ENCODE peak calls at places on chromosomes 4 and X, in four cellular contexts. One of them, this sample, is unnamed.
A peak's percentile ranks its signal among the peaks of the same experiment; 100 is the strongest.

GRCh38 chrX:15946783-15947550 is 92.4 kb upstream of the AP1S2 start:
- DNase-seq in K562: no peak
- DNase-seq in GM12878: no peak
- DNase-seq in H1: no peak
- DNase-seq in this sample: no peak

GRCh38 chrX:152403515-152403914 is 47.6 kb downstream of the GABRA3 start:
- DNase-seq in GM12878: no peak
- DNase-seq in H1: no peak
- DNase-seq in K562: no peak
- DNase-seq in this sample: no peak

GRCh38 chr4:174707897-174708296 is 121.2 kb downstream of the GLRA3 start:
- DNase-seq in GM12878: no peak
- DNase-seq in K562: no peak
- DNase-seq in H1: no peak
- DNase-seq in this sample: no peak

GRCh38 chr4:24137596-24137962 is 247.7 kb upstream of the PPARGC1A start:
- DNase-seq in H1: no peak
- DNase-seq in K562: no peak
- DNase-seq in GM12878: no peak
- DNase-seq in this sample: peak; percentile 70

GRCh38 chr4:108762559-108763225 is at the start of gene ETNPPL:
- DNase-seq in H1: peak; percentile 85
- DNase-seq in GM12878: no peak
- DNase-seq in K562: no peak
- DNase-seq in this sample: peak; percentile 21

GRCh38 chr4:183905593-183906485 is 732 bp downstream of the STOX2 start:
- DNase-seq in GM12878: no peak
- DNase-seq in K562: no peak
- DNase-seq in H1: peak; percentile 87
- DNase-seq in this sample: no peak

GRCh38 chr4:7328913-7329638 is 105.7 kb downstream of the PSAPL1 start:
- DNase-seq in K562: no peak
- DNase-seq in H1: no peak
- DNase-seq in GM12878: no peak
- DNase-seq in this sample: no peak

GRCh38 chr4:10134141-10134540 is 17.5 kb upstream of the WDR1 start:
- DNase-seq in GM12878: no peak
- DNase-seq in K562: peak; percentile 73
- DNase-seq in H1: no peak
- DNase-seq in this sample: no peak

GRCh38 chrX:44282753-44283152 is 60.7 kb downstream of the EFHC2 start:
- DNase-seq in H1: no peak
- DNase-seq in K562: no peak
- DNase-seq in GM12878: no peak
- DNase-seq in this sample: no peak

GRCh38 chr4:28373601-28374000 is 1513.0 kb downstream of the STIM2 start:
- DNase-seq in H1: no peak
- DNase-seq in GM12878: no peak
- DNase-seq in K562: no peak
- DNase-seq in this sample: no peak

GRCh38 chr4:159941076-159941475 is 838.2 kb downstream of the RAPGEF2 start:
- DNase-seq in GM12878: no peak
- DNase-seq in H1: no peak
- DNase-seq in K562: no peak
- DNase-seq in this sample: no peak

GRCh38 chr4:59698041-59698440 is 1502.1 kb upstream of the ADGRL3 start:
- DNase-seq in H1: no peak
- DNase-seq in GM12878: no peak
- DNase-seq in K562: no peak
- DNase-seq in this sample: no peak

GRCh38 chrX:107451754-107452153 is 2.3 kb downstream of the FRMPD3 start:
- DNase-seq in H1: peak; percentile 46
- DNase-seq in GM12878: no peak
- DNase-seq in K562: no peak
- DNase-seq in this sample: no peak

GRCh38 chr4:125319311-125319710 is 4.6 kb downstream of the FAT4 start:
- DNase-seq in GM12878: no peak
- DNase-seq in K562: no peak
- DNase-seq in H1: no peak
- DNase-seq in this sample: no peak

GRCh38 chrX:150899191-150899757 is 806 bp upstream of the CD99L2 start:
- DNase-seq in K562: peak; percentile 13
- DNase-seq in H1: no peak
- DNase-seq in GM12878: no peak
- DNase-seq in this sample: no peak

GRCh38 chr4:138405439-138405838 is 163.3 kb upstream of the SLC7A11 start:
- DNase-seq in K562: no peak
- DNase-seq in H1: no peak
- DNase-seq in GM12878: peak; percentile 46
- DNase-seq in this sample: no peak

GRCh38 chr4:99165978-99166377 is 21.9 kb upstream of the ADH4 start:
- DNase-seq in H1: no peak
- DNase-seq in K562: no peak
- DNase-seq in GM12878: no peak
- DNase-seq in this sample: no peak

GRCh38 chrX:46961574-46962279 is 49.5 kb downstream of the JADE3 start:
- DNase-seq in K562: no peak
- DNase-seq in GM12878: no peak
- DNase-seq in H1: no peak
- DNase-seq in this sample: no peak

GRCh38 chr4:147136308-147136707 is 190.6 kb upstream of the TTC29 start:
- DNase-seq in K562: no peak
- DNase-seq in H1: no peak
- DNase-seq in GM12878: no peak
- DNase-seq in this sample: no peak

GRCh38 chr4:15400911-15401671 is 26.7 kb upstream of the C1QTNF7 start:
- DNase-seq in H1: no peak
- DNase-seq in K562: no peak
- DNase-seq in GM12878: no peak
- DNase-seq in this sample: no peak

GRCh38 chr4:80989921-80990544 is 40.5 kb upstream of the BMP3 start:
- DNase-seq in K562: peak; percentile 22
- DNase-seq in GM12878: peak; percentile 26
- DNase-seq in H1: peak; percentile 43
- DNase-seq in this sample: peak; percentile 40

GRCh38 chr4:85828295-85828910 is 353.5 kb downstream of the ARHGAP24 start:
- DNase-seq in GM12878: no peak
- DNase-seq in K562: no peak
- DNase-seq in H1: no peak
- DNase-seq in this sample: no peak

GRCh38 chr4:3822230-3822947 is 56.2 kb downstream of the ADRA2C start:
- DNase-seq in H1: no peak
- DNase-seq in K562: no peak
- DNase-seq in GM12878: no peak
- DNase-seq in this sample: peak; percentile 15

GRCh38 chr4:88177981-88178632 is 19.7 kb upstream of the ABCG2 start:
- DNase-seq in H1: peak; percentile 71
- DNase-seq in GM12878: no peak
- DNase-seq in K562: peak; percentile 17
- DNase-seq in this sample: peak; percentile 28

GRCh38 chr4:182235016-182235415 is 8.2 kb upstream of the TENM3 start:
- DNase-seq in K562: no peak
- DNase-seq in GM12878: no peak
- DNase-seq in H1: no peak
- DNase-seq in this sample: no peak

GRCh38 chr4:186587416-186588018 is 32.1 kb upstream of the MTNR1A start:
- DNase-seq in H1: peak; percentile 80
- DNase-seq in K562: peak; percentile 61
- DNase-seq in GM12878: no peak
- DNase-seq in this sample: peak; percentile 48

GRCh38 chr4:156113138-156113537 is 159.5 kb upstream of the CTSO start:
- DNase-seq in H1: no peak
- DNase-seq in K562: no peak
- DNase-seq in GM12878: no peak
- DNase-seq in this sample: no peak

GRCh38 chr4:183398298-183399129 is 45.9 kb upstream of the CDKN2AIP start:
- DNase-seq in H1: peak; percentile 83
- DNase-seq in GM12878: no peak
- DNase-seq in K562: peak; percentile 80
- DNase-seq in this sample: peak; percentile 51

GRCh38 chrX:105424729-105425128 is 204.2 kb upstream of the TEX13A start:
- DNase-seq in H1: no peak
- DNase-seq in GM12878: no peak
- DNase-seq in K562: no peak
- DNase-seq in this sample: no peak

GRCh38 chrX:102599084-102599949 is at the start of gene ARMCX5:
- DNase-seq in H1: peak; percentile 53
- DNase-seq in K562: peak; percentile 64
- DNase-seq in GM12878: peak; percentile 48
- DNase-seq in this sample: peak; percentile 82

GRCh38 chr4:99062120-99062519 is 26.5 kb downstream of the ADH5 start:
- DNase-seq in GM12878: peak; percentile 9
- DNase-seq in H1: no peak
- DNase-seq in K562: no peak
- DNase-seq in this sample: no peak

GRCh38 chr4:57148177-57148576 is 38.0 kb upstream of the IGFBP7 start:
- DNase-seq in K562: no peak
- DNase-seq in GM12878: no peak
- DNase-seq in H1: no peak
- DNase-seq in this sample: no peak

GRCh38 chr4:90745176-90745575 is 618.0 kb downstream of the CCSER1 start:
- DNase-seq in K562: no peak
- DNase-seq in H1: no peak
- DNase-seq in GM12878: no peak
- DNase-seq in this sample: no peak

GRCh38 chrX:48960291-48960690 is 2.9 kb upstream of the OTUD5 start:
- DNase-seq in H1: no peak
- DNase-seq in GM12878: no peak
- DNase-seq in K562: no peak
- DNase-seq in this sample: no peak

GRCh38 chr4:101791189-101791572 is 651 bp downstream of the BANK1 start:
- DNase-seq in H1: no peak
- DNase-seq in GM12878: no peak
- DNase-seq in K562: no peak
- DNase-seq in this sample: no peak

GRCh38 chrX:275967-276587 is 5.1 kb upstream of the PLCXD1 start:
- DNase-seq in K562: peak; percentile 82
- DNase-seq in GM12878: no peak
- DNase-seq in H1: peak; percentile 87
- DNase-seq in this sample: peak; percentile 73

GRCh38 chrX:107935664-107936433 is 46.3 kb downstream of the TEX13B start:
- DNase-seq in K562: no peak
- DNase-seq in GM12878: no peak
- DNase-seq in H1: peak; percentile 52
- DNase-seq in this sample: no peak

DNA sequence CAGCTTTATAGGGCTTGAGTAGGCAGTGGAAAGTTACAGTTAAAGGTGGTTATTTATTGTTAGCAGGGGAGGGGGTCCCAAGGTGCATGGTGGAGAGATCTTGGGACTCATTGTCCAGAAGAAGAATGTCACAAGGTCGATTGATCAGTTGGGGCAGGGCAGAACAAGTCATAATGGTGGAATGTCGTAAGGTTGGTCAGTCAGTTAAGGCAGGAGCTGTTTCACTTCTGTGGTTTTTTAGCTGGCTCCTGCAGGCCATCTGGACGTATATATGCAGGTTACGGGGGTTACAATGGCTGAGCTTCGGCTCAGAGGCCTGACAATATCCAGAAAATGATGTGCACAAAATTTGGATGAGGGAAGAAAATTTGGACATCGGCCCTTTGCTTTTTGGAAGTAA is 7.1 kb downstream of the OFD1 start:
- DNase-seq in GM12878: no peak
- DNase-seq in K562: no peak
- DNase-seq in H1: no peak
- DNase-seq in this sample: no peak
- TF ChIP-seq CBX5 in GM12878: no peak
- TF ChIP-seq CBX5 in K562: no peak
- TF ChIP-seq CBX5 in H1: no peak
- TF ChIP-seq CBX5 in this sample: no peak

GRCh38 chr4:11503166-11503565 is 74.5 kb upstream of the HS3ST1 start:
- DNase-seq in H1: no peak
- DNase-seq in K562: no peak
- DNase-seq in GM12878: no peak
- DNase-seq in this sample: no peak
- TF ChIP-seq CBX5 in H1: no peak
- TF ChIP-seq CBX5 in K562: no peak
- TF ChIP-seq CBX5 in GM12878: no peak
- TF ChIP-seq CBX5 in this sample: no peak

DNA sequence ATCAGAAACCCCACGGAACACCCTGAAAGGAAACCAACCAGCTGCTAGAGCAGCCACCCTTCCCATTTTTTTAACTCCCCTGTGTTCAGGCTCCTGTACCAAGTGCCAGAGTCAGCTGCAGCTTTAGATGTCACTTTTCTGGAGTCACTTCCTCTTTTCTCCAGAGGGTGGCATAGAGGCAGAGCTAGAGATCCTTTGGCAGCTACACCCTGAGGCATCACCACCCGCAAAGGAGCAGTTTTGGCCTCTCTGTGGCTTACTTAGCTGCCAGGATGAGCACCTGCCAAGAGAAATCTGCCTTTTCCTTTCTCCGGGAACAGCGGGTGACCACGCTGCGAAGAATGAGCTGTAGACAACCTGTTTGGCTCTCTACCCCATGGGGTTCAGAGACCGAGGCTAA is 58.0 kb upstream of the CHRDL1 start:
- DNase-seq in K562: no peak
- DNase-seq in GM12878: no peak
- DNase-seq in H1: no peak
- DNase-seq in this sample: no peak
- TF ChIP-seq CBX5 in K562: no peak
- TF ChIP-seq CBX5 in GM12878: no peak
- TF ChIP-seq CBX5 in H1: no peak
- TF ChIP-seq CBX5 in this sample: no peak

GRCh38 chr4:1403591-1404572 is 2.4 kb downstream of the NKX1-1 start:
- DNase-seq in K562: no peak
- DNase-seq in H1: no peak
- DNase-seq in GM12878: no peak
- DNase-seq in this sample: no peak
- TF ChIP-seq CBX5 in K562: no peak
- TF ChIP-seq CBX5 in H1: no peak
- TF ChIP-seq CBX5 in GM12878: no peak
- TF ChIP-seq CBX5 in this sample: no peak

GRCh38 chr4:29571322-29571721 is 1148.8 kb upstream of the PCDH7 start:
- DNase-seq in GM12878: no peak
- DNase-seq in K562: no peak
- DNase-seq in H1: no peak
- DNase-seq in this sample: no peak
- TF ChIP-seq CBX5 in GM12878: no peak
- TF ChIP-seq CBX5 in K562: no peak
- TF ChIP-seq CBX5 in H1: no peak
- TF ChIP-seq CBX5 in this sample: no peak

This sample was measured in HepG2.